ENCODE peak calls at places on chromosome 13, in four cellular contexts. A, I, F and G are unnamed samples.

GRCh38 chr13:75902166-75903104 is 266.3 kb downstream of the LMO7 start:
- DNase-seq in I (no peak), F (no peak), A (no peak), G (no peak)

GRCh38 chr13:44159633-44160279 is 213.9 kb upstream of the SERP2 start:
- DNase-seq in F (no peak), A (no peak), I (no peak), G (peak; percentile 78)

GRCh38 chr13:77459616-77460015 is 75.9 kb upstream of the SCEL start:
- DNase-seq in I (no peak), A (no peak), F (no peak), G (no peak)

GRCh38 chr13:73714522-73714921 is 419.7 kb downstream of the KLF12 start:
- DNase-seq in A (no peak), I (no peak), F (no peak), G (no peak)

GRCh38 chr13:103039183-103039582 is 27.0 kb downstream of the SLC10A2 start:
- DNase-seq in I (no peak), F (no peak), A (no peak), G (no peak)

GRCh38 chr13:31029129-31029528 is 96.7 kb downstream of the TEX26 start:
- DNase-seq in I (no peak), A (no peak), F (no peak), G (no peak)

GRCh38 chr13:27200413-27201066 is 28.9 kb upstream of the USP12 start:
- DNase-seq in F (no peak), I (no peak), A (no peak), G (no peak)

GRCh38 chr13:99227909-99228688 is 27.4 kb downstream of the UBAC2 start:
- DNase-seq in A (no peak), F (no peak), I (no peak), G (no peak)

GRCh38 chr13:53200498-53201453 is 172.2 kb downstream of the OLFM4 start:
- DNase-seq in F (no peak), A (no peak), I (no peak), G (no peak)

GRCh38 chr13:114043421-114044053 is 69.7 kb upstream of the C13orf46 start:
- DNase-seq in F (no peak), I (peak; percentile 52), A (no peak), G (peak; percentile 91)

GRCh38 chr13:105599477-105600037 is 935.9 kb downstream of the EFNB2 start:
- DNase-seq in A (no peak), I (no peak), F (no peak), G (no peak)

GRCh38 chr13:45545686-45546409 is 69.7 kb downstream of the ERICH6B start:
- DNase-seq in F (no peak), I (no peak), A (no peak), G (no peak)

GRCh38 chr13:52452470-52452869 is 2.0 kb upstream of the VPS36 start:
- DNase-seq in I (no peak), F (no peak), A (no peak), G (no peak)

GRCh38 chr13:39023761-39024160 is 14.1 kb downstream of the PROSER1 start:
- DNase-seq in F (no peak), I (no peak), A (no peak), G (no peak)

GRCh38 chr13:80454245-80454644 is 113.3 kb upstream of the SPRY2 start:
- DNase-seq in A (no peak), F (peak; percentile 34), I (no peak), G (no peak)

GRCh38 chr13:45717324-45717723 is 15.2 kb downstream of the CBY2 start:
- DNase-seq in F (no peak), I (no peak), A (no peak), G (no peak)

GRCh38 chr13:44969858-44970484 is 19.3 kb downstream of the NUFIP1 start:
- DNase-seq in A (no peak), I (peak; percentile 49), F (no peak), G (peak; percentile 35)

GRCh38 chr13:99496322-99497142 is 4.7 kb upstream of the TM9SF2 start:
- DNase-seq in A (peak; percentile 13), I (peak; percentile 98), F (peak; percentile 75), G (peak; percentile 84)

GRCh38 chr13:40084934-40085333 is 429.5 kb downstream of the COG6 start:
- DNase-seq in F (no peak), A (no peak), I (no peak), G (no peak)

GRCh38 chr13:40079721-40080120 is 424.3 kb downstream of the COG6 start:
- DNase-seq in A (no peak), F (no peak), I (no peak), G (no peak)

GRCh38 chr13:40080676-40081075 is 425.2 kb downstream of the COG6 start:
- DNase-seq in I (no peak), F (no peak), A (no peak), G (no peak)

GRCh38 chr13:40083841-40084240 is 428.4 kb downstream of the COG6 start:
- DNase-seq in I (no peak), F (no peak), A (no peak), G (no peak)

GRCh38 chr13:40082644-40083043 is 427.2 kb downstream of the COG6 start:
- DNase-seq in I (peak; percentile 10), A (no peak), F (no peak), G (no peak)
- TF ChIP-seq POLR2AphosphoS2 in I (no peak), A (no peak), F (no peak), G (no peak)

GRCh38 chr13:21933001-21933400 is 262.1 kb downstream of the FGF9 start:
- DNase-seq in F (no peak), A (no peak), I (no peak), G (no peak)
- TF ChIP-seq POLR2AphosphoS2 in F (no peak), A (no peak), I (no peak), G (no peak)

DNA sequence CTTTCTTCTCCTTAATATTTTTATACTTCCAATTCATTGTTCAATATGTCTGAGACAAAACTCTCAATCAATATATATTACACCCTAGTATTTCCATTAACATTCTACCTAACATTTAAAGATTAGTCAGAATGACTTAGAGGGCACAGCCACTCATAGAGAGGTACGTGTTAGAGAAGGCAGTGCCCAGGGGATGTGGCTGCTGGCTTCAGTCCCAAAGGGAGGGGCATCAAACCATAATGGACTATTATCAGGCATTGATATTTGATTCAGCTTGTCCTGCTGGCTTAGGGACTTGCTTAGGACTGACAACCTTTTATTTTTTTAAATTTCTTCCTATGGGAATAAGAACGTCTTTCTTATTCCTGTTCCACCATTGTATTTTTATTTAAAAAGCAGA is 1392.0 kb upstream of the ATXN8OS start:
- DNase-seq in I (no peak), A (no peak), F (no peak), G (no peak)
- TF ChIP-seq POLR2AphosphoS2 in I (no peak), A (no peak), F (no peak), G (no peak)

DNA sequence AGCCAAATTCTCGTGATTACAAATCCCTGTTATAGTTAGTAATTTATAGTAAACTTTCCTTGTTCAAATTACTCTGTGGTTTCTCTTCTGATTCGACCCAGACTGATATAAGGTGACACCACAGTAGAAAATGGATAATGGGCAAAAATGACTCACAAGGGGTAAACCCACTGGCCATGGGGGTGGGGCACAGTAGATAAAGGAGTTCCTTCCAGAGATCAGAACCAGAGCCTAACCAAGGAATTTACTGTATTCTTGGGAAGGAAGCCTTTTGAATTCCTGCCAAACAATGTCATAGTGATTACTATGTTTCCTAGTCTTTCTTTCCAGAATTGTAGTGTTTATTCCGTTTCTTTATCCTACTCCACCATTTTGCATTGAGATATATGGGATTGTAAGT is 21.9 kb downstream of the MIR17HG start:
- DNase-seq in A (no peak), I (no peak), F (no peak), G (no peak)
- TF ChIP-seq POLR2AphosphoS2 in A (no peak), I (no peak), F (no peak), G (no peak)

DNA sequence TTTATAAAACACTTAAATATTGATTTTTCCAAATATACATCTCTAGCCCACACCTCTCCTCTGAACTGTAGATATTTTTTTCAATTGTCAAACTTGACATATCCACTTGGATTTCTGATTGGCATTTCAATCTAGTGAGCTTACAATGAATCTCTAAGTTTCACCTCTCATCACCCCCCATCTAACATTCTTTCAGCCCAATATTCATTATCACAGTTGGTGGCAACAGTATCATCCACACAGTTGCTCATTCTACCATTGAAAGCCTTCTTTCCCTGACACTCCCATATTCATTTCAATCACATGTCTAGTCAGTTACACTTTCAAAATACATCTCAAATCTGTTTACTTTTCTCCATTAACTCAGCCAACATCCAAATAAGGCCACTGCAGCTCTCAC is 385.2 kb downstream of the PCDH20 start:
- DNase-seq in I (no peak), A (no peak), F (no peak), G (no peak)
- TF ChIP-seq POLR2AphosphoS2 in I (no peak), A (no peak), F (no peak), G (no peak)

GRCh38 chr13:49357694-49358093 is 86.2 kb downstream of the CAB39L start:
- DNase-seq in I (no peak), A (no peak), F (no peak), G (no peak)
- TF ChIP-seq POLR2AphosphoS2 in I (no peak), A (no peak), F (no peak), G (no peak)